ENCODE peak calls at places on chromosome 6, in five cellular contexts. One of them, this sample, is unnamed.

GRCh38 chr6:97068211-97068610 is 143.7 kb downstream of the KLHL32 start:
- DNase-seq in ascending aorta: no peak
- DNase-seq in lung: no peak
- DNase-seq in transverse colon: no peak
- DNase-seq in CD8-positive, alpha-beta T cell: no peak
- DNase-seq in this sample: no peak

GRCh38 chr6:2667617-2668016 is 83.1 kb downstream of the MYLK4 start:
- DNase-seq in ascending aorta: no peak
- DNase-seq in lung: no peak
- DNase-seq in transverse colon: no peak
- DNase-seq in CD8-positive, alpha-beta T cell: no peak
- DNase-seq in this sample: no peak

GRCh38 chr6:161444464-161444863 is 170.6 kb upstream of the AGPAT4 start:
- DNase-seq in ascending aorta: no peak
- DNase-seq in lung: no peak
- DNase-seq in transverse colon: no peak
- DNase-seq in CD8-positive, alpha-beta T cell: no peak
- DNase-seq in this sample: no peak

GRCh38 chr6:26126394-26127221 is 39.4 kb downstream of the HFE start:
- DNase-seq in ascending aorta: no peak
- DNase-seq in lung: no peak
- DNase-seq in transverse colon: peak
- DNase-seq in CD8-positive, alpha-beta T cell: no peak
- DNase-seq in this sample: no peak

GRCh38 chr6:111731404-111732195 is 125.9 kb upstream of the TRAF3IP2 start:
- DNase-seq in ascending aorta: no peak
- DNase-seq in lung: no peak
- DNase-seq in transverse colon: no peak
- DNase-seq in CD8-positive, alpha-beta T cell: no peak
- DNase-seq in this sample: no peak

GRCh38 chr6:170160628-170161611 is 130.0 kb downstream of the DLL1 start:
- DNase-seq in ascending aorta: no peak
- DNase-seq in lung: no peak
- DNase-seq in transverse colon: no peak
- DNase-seq in CD8-positive, alpha-beta T cell: no peak
- DNase-seq in this sample: peak

GRCh38 chr6:108989700-108990099 is 104.9 kb downstream of the SESN1 start:
- DNase-seq in ascending aorta: no peak
- DNase-seq in lung: no peak
- DNase-seq in transverse colon: peak
- DNase-seq in CD8-positive, alpha-beta T cell: no peak
- DNase-seq in this sample: no peak

GRCh38 chr6:84249724-84250123 is 22.3 kb upstream of the CEP162 start:
- DNase-seq in ascending aorta: no peak
- DNase-seq in lung: no peak
- DNase-seq in transverse colon: no peak
- DNase-seq in CD8-positive, alpha-beta T cell: no peak
- DNase-seq in this sample: no peak

GRCh38 chr6:125804264-125804663 is 13.5 kb downstream of the NCOA7 start:
- DNase-seq in ascending aorta: no peak
- DNase-seq in lung: no peak
- DNase-seq in transverse colon: no peak
- DNase-seq in CD8-positive, alpha-beta T cell: no peak
- DNase-seq in this sample: no peak

GRCh38 chr6:117518870-117519269 is 36.4 kb downstream of the DCBLD1 start:
- DNase-seq in ascending aorta: no peak
- DNase-seq in lung: no peak
- DNase-seq in transverse colon: no peak
- DNase-seq in CD8-positive, alpha-beta T cell: no peak
- DNase-seq in this sample: no peak

GRCh38 chr6:159249150-159249549 is 80.0 kb downstream of the FNDC1 start:
- DNase-seq in ascending aorta: no peak
- DNase-seq in lung: no peak
- DNase-seq in transverse colon: no peak
- DNase-seq in CD8-positive, alpha-beta T cell: no peak
- DNase-seq in this sample: no peak

GRCh38 chr6:169161572-169162167 is 92.0 kb downstream of the THBS2 start:
- DNase-seq in ascending aorta: no peak
- DNase-seq in lung: peak
- DNase-seq in transverse colon: no peak
- DNase-seq in CD8-positive, alpha-beta T cell: no peak
- DNase-seq in this sample: no peak

GRCh38 chr6:142845624-142846458 is 99.1 kb downstream of the HIVEP2 start:
- DNase-seq in ascending aorta: peak
- DNase-seq in lung: peak
- DNase-seq in transverse colon: peak
- DNase-seq in CD8-positive, alpha-beta T cell: peak
- DNase-seq in this sample: no peak

GRCh38 chr6:158358450-158359077 is 46.3 kb downstream of the TULP4 start:
- DNase-seq in ascending aorta: no peak
- DNase-seq in lung: no peak
- DNase-seq in transverse colon: peak
- DNase-seq in CD8-positive, alpha-beta T cell: no peak
- DNase-seq in this sample: no peak

GRCh38 chr6:5707646-5708045 is 299.1 kb downstream of the NRN1 start:
- DNase-seq in ascending aorta: peak
- DNase-seq in lung: no peak
- DNase-seq in transverse colon: no peak
- DNase-seq in CD8-positive, alpha-beta T cell: peak
- DNase-seq in this sample: no peak

GRCh38 chr6:158926429-158926828 is 73.6 kb downstream of the RSPH3 start:
- DNase-seq in ascending aorta: no peak
- DNase-seq in lung: no peak
- DNase-seq in transverse colon: no peak
- DNase-seq in CD8-positive, alpha-beta T cell: no peak
- DNase-seq in this sample: no peak

GRCh38 chr6:147395158-147395557 is 113.3 kb upstream of the SAMD5 start:
- DNase-seq in ascending aorta: no peak
- DNase-seq in lung: no peak
- DNase-seq in transverse colon: no peak
- DNase-seq in CD8-positive, alpha-beta T cell: no peak
- DNase-seq in this sample: no peak

GRCh38 chr6:169895000-169895759 is 143.8 kb downstream of the ERMARD start:
- DNase-seq in ascending aorta: no peak
- DNase-seq in lung: no peak
- DNase-seq in transverse colon: no peak
- DNase-seq in CD8-positive, alpha-beta T cell: peak
- DNase-seq in this sample: no peak

GRCh38 chr6:158545043-158545966 is 14.6 kb upstream of the TMEM181 start:
- DNase-seq in ascending aorta: peak
- DNase-seq in lung: no peak
- DNase-seq in transverse colon: no peak
- DNase-seq in CD8-positive, alpha-beta T cell: no peak
- DNase-seq in this sample: no peak

GRCh38 chr6:113018351-113019151 is 671.4 kb downstream of the RFPL4B start:
- DNase-seq in ascending aorta: peak
- DNase-seq in lung: no peak
- DNase-seq in transverse colon: peak
- DNase-seq in CD8-positive, alpha-beta T cell: no peak
- DNase-seq in this sample: no peak

GRCh38 chr6:3594196-3594595 is 137.3 kb upstream of the SLC22A23 start:
- DNase-seq in ascending aorta: no peak
- DNase-seq in lung: no peak
- DNase-seq in transverse colon: no peak
- DNase-seq in CD8-positive, alpha-beta T cell: no peak
- DNase-seq in this sample: no peak

GRCh38 chr6:44921787-44922186 is 406.3 kb upstream of the RUNX2 start:
- DNase-seq in ascending aorta: no peak
- DNase-seq in lung: peak
- DNase-seq in transverse colon: no peak
- DNase-seq in CD8-positive, alpha-beta T cell: no peak
- DNase-seq in this sample: no peak

GRCh38 chr6:31293343-31293742 is 21.5 kb upstream of the HLA-C start:
- DNase-seq in ascending aorta: no peak
- DNase-seq in lung: no peak
- DNase-seq in transverse colon: no peak
- DNase-seq in CD8-positive, alpha-beta T cell: no peak
- DNase-seq in this sample: no peak

GRCh38 chr6:91860951-91861350 is 1274.1 kb upstream of the MAP3K7 start:
- DNase-seq in ascending aorta: no peak
- DNase-seq in lung: no peak
- DNase-seq in transverse colon: no peak
- DNase-seq in CD8-positive, alpha-beta T cell: no peak
- DNase-seq in this sample: no peak

GRCh38 chr6:119129968-119130484 is 51.6 kb upstream of the FAM184A start:
- DNase-seq in ascending aorta: no peak
- DNase-seq in lung: no peak
- DNase-seq in transverse colon: no peak
- DNase-seq in CD8-positive, alpha-beta T cell: no peak
- DNase-seq in this sample: no peak

GRCh38 chr6:29071831-29072723 is 15.0 kb downstream of the OR2B3 start:
- DNase-seq in ascending aorta: no peak
- DNase-seq in lung: no peak
- DNase-seq in transverse colon: peak
- DNase-seq in CD8-positive, alpha-beta T cell: no peak
- DNase-seq in this sample: peak

GRCh38 chr6:85364354-85364753 is 85.5 kb upstream of the NT5E start:
- DNase-seq in ascending aorta: no peak
- DNase-seq in lung: no peak
- DNase-seq in transverse colon: no peak
- DNase-seq in CD8-positive, alpha-beta T cell: no peak
- DNase-seq in this sample: no peak

GRCh38 chr6:136123464-136123863 is 126.6 kb downstream of the MTFR2 start:
- DNase-seq in ascending aorta: no peak
- DNase-seq in lung: no peak
- DNase-seq in transverse colon: no peak
- DNase-seq in CD8-positive, alpha-beta T cell: no peak
- DNase-seq in this sample: no peak

GRCh38 chr6:158008894-158009891 is 27.5 kb downstream of the SYNJ2 start:
- DNase-seq in ascending aorta: no peak
- DNase-seq in lung: no peak
- DNase-seq in transverse colon: peak
- DNase-seq in CD8-positive, alpha-beta T cell: no peak
- DNase-seq in this sample: no peak

GRCh38 chr6:18115356-18115755 is 7.1 kb downstream of the NHLRC1 start:
- DNase-seq in ascending aorta: no peak
- DNase-seq in lung: no peak
- DNase-seq in transverse colon: no peak
- DNase-seq in CD8-positive, alpha-beta T cell: no peak
- DNase-seq in this sample: no peak

GRCh38 chr6:81814365-81815109 is 62.1 kb upstream of the TENT5A start:
- DNase-seq in ascending aorta: no peak
- DNase-seq in lung: no peak
- DNase-seq in transverse colon: no peak
- DNase-seq in CD8-positive, alpha-beta T cell: no peak
- DNase-seq in this sample: no peak

GRCh38 chr6:69456086-69456485 is 340.7 kb downstream of the LMBRD1 start:
- DNase-seq in ascending aorta: no peak
- DNase-seq in lung: no peak
- DNase-seq in transverse colon: no peak
- DNase-seq in CD8-positive, alpha-beta T cell: no peak
- DNase-seq in this sample: no peak

GRCh38 chr6:2448826-2449571 is 203.6 kb upstream of the GMDS start:
- DNase-seq in ascending aorta: peak
- DNase-seq in lung: no peak
- DNase-seq in transverse colon: peak
- DNase-seq in CD8-positive, alpha-beta T cell: no peak
- DNase-seq in this sample: peak

GRCh38 chr6:13554929-13555333 is 19.5 kb upstream of the SIRT5 start:
- DNase-seq in ascending aorta: no peak
- DNase-seq in lung: no peak
- DNase-seq in transverse colon: no peak
- DNase-seq in CD8-positive, alpha-beta T cell: no peak
- DNase-seq in this sample: no peak

GRCh38 chr6:79570129-79570801 is 33.0 kb upstream of the LCA5 start:
- DNase-seq in ascending aorta: no peak
- DNase-seq in lung: peak
- DNase-seq in transverse colon: peak
- DNase-seq in CD8-positive, alpha-beta T cell: no peak
- DNase-seq in this sample: no peak

GRCh38 chr6:44012078-44012493 is 115.2 kb downstream of the MRPL14 start:
- DNase-seq in ascending aorta: no peak
- DNase-seq in lung: no peak
- DNase-seq in transverse colon: no peak
- DNase-seq in CD8-positive, alpha-beta T cell: no peak
- DNase-seq in this sample: no peak

DNA sequence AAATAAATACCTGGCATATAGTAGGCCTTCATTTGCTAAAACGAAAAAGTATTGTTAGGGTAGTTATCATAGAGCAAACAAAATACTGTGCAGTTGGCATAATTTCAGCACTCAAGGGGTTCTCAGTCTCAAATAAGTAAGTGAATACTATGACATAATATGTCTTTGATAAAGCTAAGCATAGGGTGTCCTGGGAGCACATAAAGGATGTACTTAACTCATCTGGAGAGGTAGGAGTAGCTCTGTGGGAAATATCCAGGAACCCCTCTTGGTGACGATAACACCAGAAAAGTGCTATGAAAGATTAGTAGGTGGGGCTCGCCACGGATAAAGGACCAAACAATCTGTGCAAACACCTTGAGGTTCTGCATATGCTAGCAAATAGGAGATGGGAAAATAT is 23.2 kb downstream of the VNN1 start:
- DNase-seq in ascending aorta: no peak
- DNase-seq in lung: no peak
- DNase-seq in transverse colon: no peak
- DNase-seq in CD8-positive, alpha-beta T cell: no peak
- DNase-seq in this sample: no peak
- TF ChIP-seq CTCF in ascending aorta: no peak
- TF ChIP-seq CTCF in lung: no peak
- TF ChIP-seq CTCF in transverse colon: no peak
- TF ChIP-seq CTCF in CD8-positive, alpha-beta T cell: no peak
- TF ChIP-seq CTCF in this sample: no peak

GRCh38 chr6:70901324-70901723 is 55.5 kb downstream of the B3GAT2 start:
- DNase-seq in ascending aorta: no peak
- DNase-seq in lung: no peak
- DNase-seq in transverse colon: no peak
- DNase-seq in CD8-positive, alpha-beta T cell: no peak
- DNase-seq in this sample: no peak
- TF ChIP-seq CTCF in ascending aorta: no peak
- TF ChIP-seq CTCF in lung: no peak
- TF ChIP-seq CTCF in transverse colon: no peak
- TF ChIP-seq CTCF in CD8-positive, alpha-beta T cell: no peak
- TF ChIP-seq CTCF in this sample: no peak

GRCh38 chr6:52572536-52572935 is 4.3 kb downstream of the TRAM2 start:
- DNase-seq in ascending aorta: no peak
- DNase-seq in lung: no peak
- DNase-seq in transverse colon: no peak
- DNase-seq in CD8-positive, alpha-beta T cell: no peak
- DNase-seq in this sample: no peak
- TF ChIP-seq CTCF in ascending aorta: no peak
- TF ChIP-seq CTCF in lung: no peak
- TF ChIP-seq CTCF in transverse colon: no peak
- TF ChIP-seq CTCF in CD8-positive, alpha-beta T cell: no peak
- TF ChIP-seq CTCF in this sample: no peak

DNA sequence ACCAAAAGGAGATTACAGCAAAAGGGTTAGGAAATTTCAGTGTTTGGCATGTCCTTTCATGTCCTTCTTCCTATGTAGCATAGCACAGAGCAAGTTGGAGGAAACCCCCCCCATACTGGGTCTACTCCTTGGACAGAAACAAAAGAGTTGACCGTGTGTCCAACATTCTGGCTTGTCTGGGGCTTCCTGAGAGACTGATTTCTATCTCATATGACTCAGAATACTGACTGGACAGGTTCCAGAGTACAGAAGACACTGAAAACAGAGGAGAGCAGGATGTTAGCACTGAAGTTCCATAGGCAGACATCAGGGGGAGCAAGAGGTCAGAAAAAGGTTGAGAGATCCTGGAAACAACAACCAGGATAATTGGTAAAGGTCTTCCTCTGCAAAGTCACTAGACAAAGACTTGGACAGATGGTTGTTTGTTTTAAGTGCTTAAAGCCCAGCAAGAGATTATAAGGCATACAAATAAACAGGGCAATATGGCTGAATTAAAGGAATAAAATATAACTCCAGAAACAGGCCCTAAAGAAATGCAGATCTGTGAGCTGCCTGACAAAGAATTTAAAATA is 48.4 kb downstream of the USP49 start:
- DNase-seq in ascending aorta: peak
- DNase-seq in lung: peak
- DNase-seq in transverse colon: peak
- DNase-seq in CD8-positive, alpha-beta T cell: peak
- DNase-seq in this sample: peak
- TF ChIP-seq CTCF in ascending aorta: peak
- TF ChIP-seq CTCF in lung: peak
- TF ChIP-seq CTCF in transverse colon: peak
- TF ChIP-seq CTCF in CD8-positive, alpha-beta T cell: peak
- TF ChIP-seq CTCF in this sample: peak